ENCODE peak calls at places on chromosomes 5 and 9, in seven cellular contexts. H is psoas muscle, K is AG04450, B is SK-N-SH, Y is uterus, L is esophagus muscularis mucosa, M is transverse colon. V is an unnamed sample.

GRCh38 chr5:59999056-59999455 is 105.5 kb upstream of the PDE4D start:
- DNase-seq in M (no peak), L (no peak), B (no peak), Y (no peak), K (no peak), H (no peak), V (no peak)

GRCh38 chr5:143759368-143760136 is 52.4 kb upstream of the HMHB1 start:
- DNase-seq in Y (no peak), B (no peak), L (no peak), K (no peak), H (no peak), M (no peak), V (no peak)

GRCh38 chr5:147851578-147851977 is 20.1 kb upstream of the SPINK1 start:
- DNase-seq in L (no peak), Y (no peak), M (no peak), K (no peak), H (no peak), B (no peak), V (no peak)

GRCh38 chr5:80037366-80037765 is 2.2 kb downstream of the THBS4 start:
- DNase-seq in M (no peak), L (no peak), B (no peak), K (no peak), H (no peak), Y (no peak), V (no peak)

GRCh38 chr5:173714551-173715428 is 98.3 kb upstream of the BOD1 start:
- DNase-seq in M (no peak), H (peak; percentile 66), B (no peak), Y (no peak), L (no peak), K (peak; percentile 52), V (peak; percentile 78)

GRCh38 chr5:79938468-79938867 is 52.6 kb downstream of the MTX3 start:
- DNase-seq in L (no peak), H (no peak), M (no peak), K (no peak), Y (no peak), B (no peak), V (no peak)

GRCh38 chr9:136193127-136193890 is 11.6 kb downstream of the LHX3 start:
- DNase-seq in Y (no peak), M (no peak), L (no peak), K (no peak), B (peak; percentile 56), H (no peak), V (no peak)

GRCh38 chr5:170986598-170986997 is 124.8 kb downstream of the RANBP17 start:
- DNase-seq in L (no peak), M (no peak), Y (no peak), H (no peak), K (no peak), B (peak; percentile 10), V (no peak)

GRCh38 chr5:179914032-179914755 is 6.5 kb upstream of the TBC1D9B start:
- DNase-seq in L (no peak), B (no peak), M (peak; percentile 39), K (no peak), H (no peak), Y (no peak), V (no peak)

GRCh38 chr5:51651889-51652288 is 268.6 kb downstream of the ISL1 start:
- DNase-seq in M (no peak), Y (no peak), K (no peak), H (no peak), L (no peak), B (no peak), V (no peak)

GRCh38 chr5:138711816-138712215 is 41.4 kb upstream of the CTNNA1 start:
- DNase-seq in L (no peak), H (no peak), B (no peak), M (no peak), Y (no peak), K (no peak), V (no peak)

GRCh38 chr9:128554155-128554862 is 1.9 kb downstream of the SPTAN1 start:
- DNase-seq in Y (peak; percentile 72), K (peak; percentile 79), M (peak; percentile 49), H (peak; percentile 56), L (no peak), B (peak; percentile 37), V (peak; percentile 76)

GRCh38 chr5:88883566-88884434 is 816 bp upstream of the MEF2C start:
- DNase-seq in K (peak; percentile 42), M (peak; percentile 63), H (peak; percentile 62), Y (peak; percentile 67), L (peak; percentile 93), B (peak; percentile 69), V (peak; percentile 77)

GRCh38 chr9:106953166-106953565 is 90.2 kb downstream of the ZNF462 start:
- DNase-seq in Y (no peak), B (no peak), L (no peak), M (no peak), H (no peak), K (peak; percentile 43), V (no peak)

GRCh38 chr5:132102944-132103343 is 29.4 kb downstream of the CSF2 start:
- DNase-seq in K (no peak), H (no peak), L (no peak), B (no peak), Y (no peak), M (no peak), V (no peak)

GRCh38 chr9:124239249-124240073 is 18.3 kb upstream of the NEK6 start:
- DNase-seq in H (no peak), B (no peak), M (no peak), L (no peak), Y (no peak), K (no peak), V (no peak)

DNA sequence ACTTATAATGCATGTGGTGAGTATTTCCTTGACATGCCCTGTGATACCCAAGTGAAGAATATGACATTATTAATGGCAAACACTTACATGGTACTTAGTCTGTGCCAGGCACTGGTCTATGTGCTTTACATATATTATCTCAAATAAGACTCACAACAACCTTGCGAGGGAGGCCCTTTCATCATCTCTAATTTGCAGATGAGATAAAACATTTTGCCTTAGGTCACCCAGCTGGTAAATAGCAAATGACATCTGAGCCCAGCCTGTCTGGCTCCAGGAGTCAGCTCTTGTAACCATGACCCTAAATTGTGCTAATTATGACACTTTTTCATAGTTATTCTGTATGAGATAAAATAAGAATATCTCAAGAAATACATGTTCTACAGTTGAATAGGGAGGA is 125.9 kb upstream of the HAPLN1 start:
- DNase-seq in K (no peak), M (no peak), B (peak; percentile 23), Y (no peak), L (no peak), H (no peak), V (no peak)
- H3K9me3 ChIP-seq in K (no peaks in the 10 kb centered on the region), M (no peaks in the 10 kb centered on the region), B (no peaks in the 10 kb centered on the region), Y (no peaks in the 10 kb centered on the region), L (no peaks in the 10 kb centered on the region), H (no peaks in the 10 kb centered on the region), V (no peaks in the 10 kb centered on the region)

GRCh38 chr9:134049236-134049635 is 18.6 kb downstream of the BRD3 start:
- DNase-seq in L (no peak), B (no peak), M (no peak), H (peak; percentile 77), Y (no peak), K (no peak), V (no peak)

GRCh38 chr9:134050726-134051125 is 17.1 kb downstream of the BRD3 start:
- DNase-seq in L (no peak), K (no peak), Y (no peak), M (no peak), B (no peak), H (no peak), V (no peak)

GRCh38 chr9:134048582-134048968 is 19.3 kb downstream of the BRD3 start:
- DNase-seq in H (peak; percentile 9), M (no peak), K (no peak), L (no peak), Y (no peak), B (no peak), V (no peak)

GRCh38 chr9:134051319-134051718 is 16.5 kb downstream of the BRD3 start:
- DNase-seq in L (no peak), Y (no peak), H (no peak), B (no peak), K (no peak), M (no peak), V (no peak)

DNA sequence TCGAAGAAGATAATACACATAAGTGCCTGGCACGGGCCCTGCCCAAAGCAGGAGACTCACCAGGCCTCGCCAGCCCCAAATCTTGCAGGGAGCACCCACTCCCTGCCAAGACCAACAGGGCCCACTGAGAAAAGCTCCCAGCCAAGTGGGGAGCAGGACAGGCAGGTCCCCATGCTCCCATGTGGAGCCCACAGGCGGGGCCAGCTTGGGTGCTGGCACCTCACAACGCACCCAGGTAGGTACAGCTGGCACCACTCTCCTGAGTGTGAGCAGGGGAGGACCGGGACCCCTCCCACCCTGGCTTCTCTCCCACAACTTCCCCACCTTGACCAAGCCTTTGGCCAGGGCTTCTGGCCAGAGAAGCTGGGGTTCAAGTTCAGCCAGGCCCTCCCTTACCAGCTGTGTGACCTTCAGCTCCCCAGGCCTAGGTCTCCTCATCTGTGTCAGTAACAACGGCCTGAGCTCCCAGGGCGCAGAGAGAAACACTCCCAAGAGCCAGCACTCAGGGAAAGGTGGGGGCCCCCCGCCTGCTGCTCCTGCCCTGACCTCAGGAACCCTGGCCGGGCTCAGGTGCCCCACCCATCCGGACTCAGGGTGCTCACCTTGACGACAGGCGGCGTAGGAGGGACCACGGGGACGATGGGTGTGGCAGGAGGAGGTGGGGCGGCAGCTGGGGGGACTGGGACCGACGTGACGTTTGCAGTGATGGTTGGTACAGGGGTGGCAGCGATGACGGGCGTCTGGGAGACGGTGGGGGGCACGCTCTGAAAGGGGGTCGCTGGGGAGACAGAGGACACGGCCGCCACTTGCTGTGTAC is 17.8 kb downstream of the BRD3 start:
- DNase-seq in M (peak; percentile 35), H (peak; percentile 5), B (no peak), Y (no peak), K (no peak), L (no peak), V (no peak)
- H3K9me3 ChIP-seq in M (no peaks in the 10 kb centered on the region), H (no peaks in the 10 kb centered on the region), B (no peaks in the 10 kb centered on the region), Y (no peaks in the 10 kb centered on the region), K (no peaks in the 10 kb centered on the region), L (no peaks in the 10 kb centered on the region), V (no peaks in the 10 kb centered on the region)

DNA sequence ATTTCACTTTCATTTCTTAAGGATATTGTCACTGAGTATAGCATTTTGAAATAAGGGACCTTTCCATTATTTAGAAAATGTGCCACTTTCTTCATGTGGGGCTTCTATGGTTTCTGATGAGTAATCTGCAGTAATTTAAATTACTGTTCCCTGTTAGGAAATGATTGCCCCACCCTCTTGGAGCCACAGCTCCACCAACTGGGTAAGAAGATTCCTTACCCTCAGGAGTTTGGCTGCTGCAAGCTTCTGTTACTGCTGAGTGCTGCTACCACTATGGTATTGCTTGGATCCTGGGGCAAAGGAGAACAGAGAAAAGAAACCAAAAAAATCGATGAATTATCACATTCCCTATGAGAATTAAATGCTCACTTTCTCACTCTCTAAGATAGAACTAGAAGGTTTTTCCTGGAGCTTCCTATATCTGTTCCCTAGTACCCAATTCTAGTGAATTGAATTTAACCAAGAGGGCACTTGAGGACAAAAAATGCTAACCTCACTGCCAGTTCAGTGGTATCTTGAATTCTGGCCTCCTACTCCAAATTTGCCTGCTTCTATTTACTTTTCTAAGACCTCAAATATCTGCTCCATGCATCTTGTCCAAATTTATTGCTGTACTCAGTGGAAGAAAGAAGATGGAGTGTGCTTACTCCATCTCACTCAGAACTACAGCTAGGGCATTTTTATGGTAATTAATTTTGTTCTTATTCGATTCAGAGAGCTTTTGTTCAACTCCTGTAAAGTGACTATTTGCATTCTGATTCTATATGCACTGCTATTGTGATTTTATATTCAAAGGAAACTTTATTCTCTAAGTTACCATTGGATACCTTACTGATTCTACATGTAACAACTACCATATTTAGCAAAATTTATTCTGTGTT is 2111.4 kb downstream of the MAT2B start:
- DNase-seq in Y (no peak), H (no peak), B (no peak), L (no peak), K (no peak), M (no peak), V (peak; percentile 6)
- H3K9me3 ChIP-seq in Y (no peaks in the 10 kb centered on the region), H (no peaks in the 10 kb centered on the region), B (no peaks in the 10 kb centered on the region), L (no peaks in the 10 kb centered on the region), K (no peaks in the 10 kb centered on the region), M (no peaks in the 10 kb centered on the region), V (peaks cover 6% of the 10 kb centered on the region)

GRCh38 chr9:121204121-121204520 is 2.5 kb upstream of the RAB14 start:
- DNase-seq in K (no peak), M (no peak), B (no peak), H (no peak), L (no peak), Y (no peak), V (no peak)
- H3K9me3 ChIP-seq in K (no peaks in the 10 kb centered on the region), M (no peaks in the 10 kb centered on the region), B (no peaks in the 10 kb centered on the region), H (no peaks in the 10 kb centered on the region), L (no peaks in the 10 kb centered on the region), Y (no peaks in the 10 kb centered on the region), V (no peaks in the 10 kb centered on the region)